ENCODE peak calls at places on chromosome 4, in ten cellular contexts. One of them, this sample, is unnamed.

GRCh38 chr4:57089549-57089948 is 20.6 kb downstream of the IGFBP7 start:
- DNase-seq in mesendoderm: no peak
- DNase-seq in HuH-7.5: no peak
- DNase-seq in stimulated activated naive CD8-positive, alpha-beta T cell treated with anti-CD3 and anti-CD28 coated beads, Interleukin-15, Interleukin-2, amounts not matched to agents 100 U/mL and 50 U/mL, for 24 hours: no peak
- DNase-seq in activated CD4-positive, alpha-beta T cell treated with anti-CD3 and anti-CD28 coated beads for 24 hours: no peak
- DNase-seq in activated T-cell treated with anti-CD3 and anti-CD28 coated beads, Interleukin-2, amount 50 U/mL, for 72 hours: no peak
- DNase-seq in stimulated activated CD4-positive, alpha-beta T cell treated with anti-CD3 and anti-CD28 coated beads, Interleukin-2, amount 100 ng/mL, for 4 hours: no peak
- DNase-seq in NCI-H526: no peak
- DNase-seq in T-helper 2 cell: no peak
- DNase-seq in fibroblast of the aortic adventitia: no peak
- DNase-seq in this sample: no peak

GRCh38 chr4:81631958-81632439 is 160.3 kb upstream of the RASGEF1B start:
- DNase-seq in mesendoderm: peak
- DNase-seq in HuH-7.5: no peak
- DNase-seq in stimulated activated naive CD8-positive, alpha-beta T cell treated with anti-CD3 and anti-CD28 coated beads, Interleukin-15, Interleukin-2, amounts not matched to agents 100 U/mL and 50 U/mL, for 24 hours: no peak
- DNase-seq in activated CD4-positive, alpha-beta T cell treated with anti-CD3 and anti-CD28 coated beads for 24 hours: no peak
- DNase-seq in activated T-cell treated with anti-CD3 and anti-CD28 coated beads, Interleukin-2, amount 50 U/mL, for 72 hours: no peak
- DNase-seq in stimulated activated CD4-positive, alpha-beta T cell treated with anti-CD3 and anti-CD28 coated beads, Interleukin-2, amount 100 ng/mL, for 4 hours: no peak
- DNase-seq in NCI-H526: no peak
- DNase-seq in T-helper 2 cell: no peak
- DNase-seq in fibroblast of the aortic adventitia: peak
- DNase-seq in this sample: no peak

GRCh38 chr4:3860913-3861636 is 94.9 kb downstream of the ADRA2C start:
- DNase-seq in mesendoderm: no peak
- DNase-seq in HuH-7.5: no peak
- DNase-seq in stimulated activated naive CD8-positive, alpha-beta T cell treated with anti-CD3 and anti-CD28 coated beads, Interleukin-15, Interleukin-2, amounts not matched to agents 100 U/mL and 50 U/mL, for 24 hours: no peak
- DNase-seq in activated CD4-positive, alpha-beta T cell treated with anti-CD3 and anti-CD28 coated beads for 24 hours: no peak
- DNase-seq in activated T-cell treated with anti-CD3 and anti-CD28 coated beads, Interleukin-2, amount 50 U/mL, for 72 hours: no peak
- DNase-seq in stimulated activated CD4-positive, alpha-beta T cell treated with anti-CD3 and anti-CD28 coated beads, Interleukin-2, amount 100 ng/mL, for 4 hours: no peak
- DNase-seq in NCI-H526: no peak
- DNase-seq in T-helper 2 cell: no peak
- DNase-seq in fibroblast of the aortic adventitia: no peak
- DNase-seq in this sample: no peak

GRCh38 chr4:110808371-110808878 is 185.5 kb upstream of the PITX2 start:
- DNase-seq in mesendoderm: no peak
- DNase-seq in HuH-7.5: no peak
- DNase-seq in stimulated activated naive CD8-positive, alpha-beta T cell treated with anti-CD3 and anti-CD28 coated beads, Interleukin-15, Interleukin-2, amounts not matched to agents 100 U/mL and 50 U/mL, for 24 hours: no peak
- DNase-seq in activated CD4-positive, alpha-beta T cell treated with anti-CD3 and anti-CD28 coated beads for 24 hours: no peak
- DNase-seq in activated T-cell treated with anti-CD3 and anti-CD28 coated beads, Interleukin-2, amount 50 U/mL, for 72 hours: no peak
- DNase-seq in stimulated activated CD4-positive, alpha-beta T cell treated with anti-CD3 and anti-CD28 coated beads, Interleukin-2, amount 100 ng/mL, for 4 hours: no peak
- DNase-seq in NCI-H526: no peak
- DNase-seq in T-helper 2 cell: no peak
- DNase-seq in fibroblast of the aortic adventitia: peak
- DNase-seq in this sample: no peak

GRCh38 chr4:72326692-72327632 is 242.1 kb downstream of the ADAMTS3 start:
- DNase-seq in mesendoderm: peak
- DNase-seq in HuH-7.5: no peak
- DNase-seq in stimulated activated naive CD8-positive, alpha-beta T cell treated with anti-CD3 and anti-CD28 coated beads, Interleukin-15, Interleukin-2, amounts not matched to agents 100 U/mL and 50 U/mL, for 24 hours: no peak
- DNase-seq in activated CD4-positive, alpha-beta T cell treated with anti-CD3 and anti-CD28 coated beads for 24 hours: no peak
- DNase-seq in activated T-cell treated with anti-CD3 and anti-CD28 coated beads, Interleukin-2, amount 50 U/mL, for 72 hours: no peak
- DNase-seq in stimulated activated CD4-positive, alpha-beta T cell treated with anti-CD3 and anti-CD28 coated beads, Interleukin-2, amount 100 ng/mL, for 4 hours: no peak
- DNase-seq in NCI-H526: peak
- DNase-seq in T-helper 2 cell: no peak
- DNase-seq in fibroblast of the aortic adventitia: peak
- DNase-seq in this sample: peak

GRCh38 chr4:115950806-115951205 is 837.4 kb upstream of the NDST4 start:
- DNase-seq in mesendoderm: no peak
- DNase-seq in HuH-7.5: no peak
- DNase-seq in stimulated activated naive CD8-positive, alpha-beta T cell treated with anti-CD3 and anti-CD28 coated beads, Interleukin-15, Interleukin-2, amounts not matched to agents 100 U/mL and 50 U/mL, for 24 hours: no peak
- DNase-seq in activated CD4-positive, alpha-beta T cell treated with anti-CD3 and anti-CD28 coated beads for 24 hours: no peak
- DNase-seq in activated T-cell treated with anti-CD3 and anti-CD28 coated beads, Interleukin-2, amount 50 U/mL, for 72 hours: no peak
- DNase-seq in stimulated activated CD4-positive, alpha-beta T cell treated with anti-CD3 and anti-CD28 coated beads, Interleukin-2, amount 100 ng/mL, for 4 hours: no peak
- DNase-seq in NCI-H526: no peak
- DNase-seq in T-helper 2 cell: no peak
- DNase-seq in fibroblast of the aortic adventitia: no peak
- DNase-seq in this sample: no peak

GRCh38 chr4:80161413-80162058 is 35.8 kb upstream of the PRDM8 start:
- DNase-seq in mesendoderm: no peak
- DNase-seq in HuH-7.5: no peak
- DNase-seq in stimulated activated naive CD8-positive, alpha-beta T cell treated with anti-CD3 and anti-CD28 coated beads, Interleukin-15, Interleukin-2, amounts not matched to agents 100 U/mL and 50 U/mL, for 24 hours: no peak
- DNase-seq in activated CD4-positive, alpha-beta T cell treated with anti-CD3 and anti-CD28 coated beads for 24 hours: no peak
- DNase-seq in activated T-cell treated with anti-CD3 and anti-CD28 coated beads, Interleukin-2, amount 50 U/mL, for 72 hours: no peak
- DNase-seq in stimulated activated CD4-positive, alpha-beta T cell treated with anti-CD3 and anti-CD28 coated beads, Interleukin-2, amount 100 ng/mL, for 4 hours: no peak
- DNase-seq in NCI-H526: no peak
- DNase-seq in T-helper 2 cell: no peak
- DNase-seq in fibroblast of the aortic adventitia: no peak
- DNase-seq in this sample: no peak

GRCh38 chr4:55770662-55771061 is 48.9 kb upstream of the EXOC1L start:
- DNase-seq in mesendoderm: no peak
- DNase-seq in HuH-7.5: no peak
- DNase-seq in stimulated activated naive CD8-positive, alpha-beta T cell treated with anti-CD3 and anti-CD28 coated beads, Interleukin-15, Interleukin-2, amounts not matched to agents 100 U/mL and 50 U/mL, for 24 hours: no peak
- DNase-seq in activated CD4-positive, alpha-beta T cell treated with anti-CD3 and anti-CD28 coated beads for 24 hours: no peak
- DNase-seq in activated T-cell treated with anti-CD3 and anti-CD28 coated beads, Interleukin-2, amount 50 U/mL, for 72 hours: no peak
- DNase-seq in stimulated activated CD4-positive, alpha-beta T cell treated with anti-CD3 and anti-CD28 coated beads, Interleukin-2, amount 100 ng/mL, for 4 hours: no peak
- DNase-seq in NCI-H526: no peak
- DNase-seq in T-helper 2 cell: no peak
- DNase-seq in fibroblast of the aortic adventitia: no peak
- DNase-seq in this sample: no peak

GRCh38 chr4:121786221-121786620 is 14.9 kb upstream of the EXOSC9 start:
- DNase-seq in mesendoderm: no peak
- DNase-seq in HuH-7.5: no peak
- DNase-seq in stimulated activated naive CD8-positive, alpha-beta T cell treated with anti-CD3 and anti-CD28 coated beads, Interleukin-15, Interleukin-2, amounts not matched to agents 100 U/mL and 50 U/mL, for 24 hours: no peak
- DNase-seq in activated CD4-positive, alpha-beta T cell treated with anti-CD3 and anti-CD28 coated beads for 24 hours: no peak
- DNase-seq in activated T-cell treated with anti-CD3 and anti-CD28 coated beads, Interleukin-2, amount 50 U/mL, for 72 hours: no peak
- DNase-seq in stimulated activated CD4-positive, alpha-beta T cell treated with anti-CD3 and anti-CD28 coated beads, Interleukin-2, amount 100 ng/mL, for 4 hours: no peak
- DNase-seq in NCI-H526: no peak
- DNase-seq in T-helper 2 cell: no peak
- DNase-seq in fibroblast of the aortic adventitia: peak
- DNase-seq in this sample: no peak

GRCh38 chr4:26076000-26076587 is 162.1 kb downstream of the SMIM20 start:
- DNase-seq in mesendoderm: no peak
- DNase-seq in HuH-7.5: no peak
- DNase-seq in stimulated activated naive CD8-positive, alpha-beta T cell treated with anti-CD3 and anti-CD28 coated beads, Interleukin-15, Interleukin-2, amounts not matched to agents 100 U/mL and 50 U/mL, for 24 hours: peak
- DNase-seq in activated CD4-positive, alpha-beta T cell treated with anti-CD3 and anti-CD28 coated beads for 24 hours: no peak
- DNase-seq in activated T-cell treated with anti-CD3 and anti-CD28 coated beads, Interleukin-2, amount 50 U/mL, for 72 hours: peak
- DNase-seq in stimulated activated CD4-positive, alpha-beta T cell treated with anti-CD3 and anti-CD28 coated beads, Interleukin-2, amount 100 ng/mL, for 4 hours: peak
- DNase-seq in NCI-H526: no peak
- DNase-seq in T-helper 2 cell: no peak
- DNase-seq in fibroblast of the aortic adventitia: peak
- DNase-seq in this sample: no peak

GRCh38 chr4:40992472-40993298 is 221.7 kb downstream of the APBB2 start:
- DNase-seq in mesendoderm: no peak
- DNase-seq in HuH-7.5: no peak
- DNase-seq in stimulated activated naive CD8-positive, alpha-beta T cell treated with anti-CD3 and anti-CD28 coated beads, Interleukin-15, Interleukin-2, amounts not matched to agents 100 U/mL and 50 U/mL, for 24 hours: no peak
- DNase-seq in activated CD4-positive, alpha-beta T cell treated with anti-CD3 and anti-CD28 coated beads for 24 hours: no peak
- DNase-seq in activated T-cell treated with anti-CD3 and anti-CD28 coated beads, Interleukin-2, amount 50 U/mL, for 72 hours: no peak
- DNase-seq in stimulated activated CD4-positive, alpha-beta T cell treated with anti-CD3 and anti-CD28 coated beads, Interleukin-2, amount 100 ng/mL, for 4 hours: no peak
- DNase-seq in NCI-H526: no peak
- DNase-seq in T-helper 2 cell: no peak
- DNase-seq in fibroblast of the aortic adventitia: peak
- DNase-seq in this sample: no peak

GRCh38 chr4:88779431-88779830 is 81.8 kb upstream of the NAP1L5 start:
- DNase-seq in mesendoderm: no peak
- DNase-seq in HuH-7.5: no peak
- DNase-seq in stimulated activated naive CD8-positive, alpha-beta T cell treated with anti-CD3 and anti-CD28 coated beads, Interleukin-15, Interleukin-2, amounts not matched to agents 100 U/mL and 50 U/mL, for 24 hours: no peak
- DNase-seq in activated CD4-positive, alpha-beta T cell treated with anti-CD3 and anti-CD28 coated beads for 24 hours: no peak
- DNase-seq in activated T-cell treated with anti-CD3 and anti-CD28 coated beads, Interleukin-2, amount 50 U/mL, for 72 hours: no peak
- DNase-seq in stimulated activated CD4-positive, alpha-beta T cell treated with anti-CD3 and anti-CD28 coated beads, Interleukin-2, amount 100 ng/mL, for 4 hours: no peak
- DNase-seq in NCI-H526: no peak
- DNase-seq in T-helper 2 cell: no peak
- DNase-seq in fibroblast of the aortic adventitia: peak
- DNase-seq in this sample: no peak

GRCh38 chr4:7381221-7381889 is 53.4 kb downstream of the PSAPL1 start:
- DNase-seq in mesendoderm: no peak
- DNase-seq in HuH-7.5: no peak
- DNase-seq in stimulated activated naive CD8-positive, alpha-beta T cell treated with anti-CD3 and anti-CD28 coated beads, Interleukin-15, Interleukin-2, amounts not matched to agents 100 U/mL and 50 U/mL, for 24 hours: no peak
- DNase-seq in activated CD4-positive, alpha-beta T cell treated with anti-CD3 and anti-CD28 coated beads for 24 hours: no peak
- DNase-seq in activated T-cell treated with anti-CD3 and anti-CD28 coated beads, Interleukin-2, amount 50 U/mL, for 72 hours: no peak
- DNase-seq in stimulated activated CD4-positive, alpha-beta T cell treated with anti-CD3 and anti-CD28 coated beads, Interleukin-2, amount 100 ng/mL, for 4 hours: no peak
- DNase-seq in NCI-H526: no peak
- DNase-seq in T-helper 2 cell: no peak
- DNase-seq in fibroblast of the aortic adventitia: no peak
- DNase-seq in this sample: no peak

GRCh38 chr4:165345663-165346417 is 18.4 kb downstream of the MSMO1 start:
- DNase-seq in mesendoderm: no peak
- DNase-seq in HuH-7.5: no peak
- DNase-seq in stimulated activated naive CD8-positive, alpha-beta T cell treated with anti-CD3 and anti-CD28 coated beads, Interleukin-15, Interleukin-2, amounts not matched to agents 100 U/mL and 50 U/mL, for 24 hours: no peak
- DNase-seq in activated CD4-positive, alpha-beta T cell treated with anti-CD3 and anti-CD28 coated beads for 24 hours: no peak
- DNase-seq in activated T-cell treated with anti-CD3 and anti-CD28 coated beads, Interleukin-2, amount 50 U/mL, for 72 hours: no peak
- DNase-seq in stimulated activated CD4-positive, alpha-beta T cell treated with anti-CD3 and anti-CD28 coated beads, Interleukin-2, amount 100 ng/mL, for 4 hours: no peak
- DNase-seq in NCI-H526: no peak
- DNase-seq in T-helper 2 cell: no peak
- DNase-seq in fibroblast of the aortic adventitia: peak
- DNase-seq in this sample: no peak

GRCh38 chr4:101346562-101347266 is 612 bp downstream of the PPP3CA start:
- DNase-seq in mesendoderm: peak
- DNase-seq in HuH-7.5: peak
- DNase-seq in stimulated activated naive CD8-positive, alpha-beta T cell treated with anti-CD3 and anti-CD28 coated beads, Interleukin-15, Interleukin-2, amounts not matched to agents 100 U/mL and 50 U/mL, for 24 hours: peak
- DNase-seq in activated CD4-positive, alpha-beta T cell treated with anti-CD3 and anti-CD28 coated beads for 24 hours: no peak
- DNase-seq in activated T-cell treated with anti-CD3 and anti-CD28 coated beads, Interleukin-2, amount 50 U/mL, for 72 hours: peak
- DNase-seq in stimulated activated CD4-positive, alpha-beta T cell treated with anti-CD3 and anti-CD28 coated beads, Interleukin-2, amount 100 ng/mL, for 4 hours: peak
- DNase-seq in NCI-H526: peak
- DNase-seq in T-helper 2 cell: peak
- DNase-seq in fibroblast of the aortic adventitia: peak
- DNase-seq in this sample: peak

GRCh38 chr4:112060212-112060611 is 85.0 kb upstream of the FAM241A start:
- DNase-seq in mesendoderm: peak
- DNase-seq in HuH-7.5: no peak
- DNase-seq in stimulated activated naive CD8-positive, alpha-beta T cell treated with anti-CD3 and anti-CD28 coated beads, Interleukin-15, Interleukin-2, amounts not matched to agents 100 U/mL and 50 U/mL, for 24 hours: no peak
- DNase-seq in activated CD4-positive, alpha-beta T cell treated with anti-CD3 and anti-CD28 coated beads for 24 hours: no peak
- DNase-seq in activated T-cell treated with anti-CD3 and anti-CD28 coated beads, Interleukin-2, amount 50 U/mL, for 72 hours: no peak
- DNase-seq in stimulated activated CD4-positive, alpha-beta T cell treated with anti-CD3 and anti-CD28 coated beads, Interleukin-2, amount 100 ng/mL, for 4 hours: no peak
- DNase-seq in NCI-H526: peak
- DNase-seq in T-helper 2 cell: no peak
- DNase-seq in fibroblast of the aortic adventitia: peak
- DNase-seq in this sample: no peak

GRCh38 chr4:107801766-107802211 is 22.9 kb upstream of the SGMS2 start:
- DNase-seq in mesendoderm: no peak
- DNase-seq in HuH-7.5: no peak
- DNase-seq in stimulated activated naive CD8-positive, alpha-beta T cell treated with anti-CD3 and anti-CD28 coated beads, Interleukin-15, Interleukin-2, amounts not matched to agents 100 U/mL and 50 U/mL, for 24 hours: no peak
- DNase-seq in activated CD4-positive, alpha-beta T cell treated with anti-CD3 and anti-CD28 coated beads for 24 hours: no peak
- DNase-seq in activated T-cell treated with anti-CD3 and anti-CD28 coated beads, Interleukin-2, amount 50 U/mL, for 72 hours: no peak
- DNase-seq in stimulated activated CD4-positive, alpha-beta T cell treated with anti-CD3 and anti-CD28 coated beads, Interleukin-2, amount 100 ng/mL, for 4 hours: no peak
- DNase-seq in NCI-H526: no peak
- DNase-seq in T-helper 2 cell: no peak
- DNase-seq in fibroblast of the aortic adventitia: no peak
- DNase-seq in this sample: no peak

This sample was measured in cerebellum.